ENCODE peak calls at places on chromosomes 5 and 9, in four cellular contexts. S is mesendoderm, E is trophoblast cell, W is H1. J is an unnamed sample.

GRCh38 chr9:105360344-105360743 is 87.5 kb upstream of the FSD1L start:
- DNase-seq in S (peak; percentile 43), E (no peak), W (no peak), J (no peak)

GRCh38 chr5:72408602-72409001 is 88.4 kb downstream of the PTCD2 start:
- DNase-seq in S (no peak), E (peak; percentile 30), W (no peak), J (no peak)

GRCh38 chr5:172658869-172659513 is 17.9 kb downstream of the NEURL1B start:
- DNase-seq in S (no peak), E (no peak), W (no peak), J (no peak)

GRCh38 chr9:87547665-87548064 is 50.0 kb downstream of the DAPK1 start:
- DNase-seq in S (peak; percentile 58), E (peak; percentile 96), W (no peak), J (no peak)

GRCh38 chr5:60505373-60505772 is 194.6 kb downstream of the DEPDC1B start:
- DNase-seq in S (no peak), E (no peak), W (no peak), J (no peak)

GRCh38 chr5:79800979-79801827 is 111.6 kb downstream of the CMYA5 start:
- DNase-seq in S (no peak), E (peak; percentile 83), W (no peak), J (no peak)

GRCh38 chr5:97297063-97297715 is 114.1 kb upstream of the RIOK2 start:
- DNase-seq in S (peak; percentile 91), E (peak; percentile 32), W (peak; percentile 59), J (peak; percentile 76)

GRCh38 chr5:160272041-160272663 is 40.2 kb downstream of the CCNJL start:
- DNase-seq in S (peak; percentile 56), E (no peak), W (no peak), J (no peak)

GRCh38 chr9:110895141-110895912 is 142.9 kb downstream of the LPAR1 start:
- DNase-seq in S (no peak), E (no peak), W (no peak), J (no peak)

GRCh38 chr5:105032917-105033316 is 1470.3 kb upstream of the NUDT12 start:
- DNase-seq in S (no peak), E (no peak), W (no peak), J (no peak)

GRCh38 chr9:24614070-24614469 is 68.4 kb upstream of the IZUMO3 start:
- DNase-seq in S (peak; percentile 68), E (no peak), W (no peak), J (no peak)

GRCh38 chr5:96699186-96699820 is 37.1 kb downstream of the CAST start:
- DNase-seq in S (peak; percentile 69), E (peak; percentile 54), W (no peak), J (peak; percentile 48)

GRCh38 chr9:136283291-136284235 is 20.3 kb downstream of the CCDC187 start:
- DNase-seq in S (peak; percentile 79), E (peak; percentile 72), W (peak; percentile 93), J (peak; percentile 91)

GRCh38 chr9:99019523-99020331 is 76.0 kb downstream of the COL15A1 start:
- DNase-seq in S (peak; percentile 55), E (peak; percentile 96), W (no peak), J (no peak)

GRCh38 chr9:71835596-71835995 is 67.3 kb upstream of the CEMIP2 start:
- DNase-seq in S (no peak), E (no peak), W (no peak), J (no peak)

GRCh38 chr9:122346478-122347347 is 24.1 kb upstream of the PTGS1 start:
- DNase-seq in S (peak; percentile 53), E (peak; percentile 60), W (peak; percentile 80), J (peak; percentile 65)

GRCh38 chr5:95845401-95845800 is 22.9 kb upstream of the GLRX start:
- DNase-seq in S (peak; percentile 74), E (no peak), W (no peak), J (no peak)

GRCh38 chr5:137516961-137517360 is 17.8 kb upstream of the SPOCK1 start:
- DNase-seq in S (no peak), E (no peak), W (no peak), J (no peak)

GRCh38 chr9:122536138-122536537 is 9.0 kb upstream of the OR1N1 start:
- DNase-seq in S (no peak), E (no peak), W (no peak), J (no peak)

GRCh38 chr5:10563132-10563939 is 534 bp upstream of the ANKRD33B start:
- DNase-seq in S (peak; percentile 81), E (peak; percentile 41), W (peak; percentile 84), J (peak; percentile 72)

GRCh38 chr5:93581738-93582414 is 857 bp upstream of the NR2F1-AS1 start:
- DNase-seq in S (peak; percentile 77), E (no peak), W (no peak), J (no peak)

GRCh38 chr9:72013188-72013877 is 47.1 kb downstream of the C9orf57 start:
- DNase-seq in S (no peak), E (no peak), W (no peak), J (no peak)

GRCh38 chr5:55645304-55645703 is 66.8 kb downstream of the SLC38A9 start:
- DNase-seq in S (no peak), E (no peak), W (no peak), J (no peak)

GRCh38 chr9:114223564-114224246 is 68.4 kb downstream of the COL27A1 start:
- DNase-seq in S (peak; percentile 77), E (peak; percentile 26), W (no peak), J (no peak)

GRCh38 chr9:98943682-98944129 is at the start of gene COL15A1:
- DNase-seq in S (peak; percentile 39), E (no peak), W (no peak), J (peak; percentile 55)

GRCh38 chr5:1463326-1464095 is 18.3 kb upstream of the SLC6A3 start:
- DNase-seq in S (no peak), E (no peak), W (no peak), J (no peak)

GRCh38 chr9:112556497-112557085 is 70.0 kb downstream of the KIAA1958 start:
- DNase-seq in S (no peak), E (peak; percentile 94), W (no peak), J (no peak)

GRCh38 chr9:108786756-108787663 is 68.8 kb downstream of the ACTL7B start:
- DNase-seq in S (peak; percentile 50), E (no peak), W (no peak), J (no peak)

GRCh38 chr9:19232117-19232829 is 1.8 kb downstream of the DENND4C start:
- DNase-seq in S (no peak), E (no peak), W (no peak), J (no peak)

GRCh38 chr5:16548115-16548514 is 68.7 kb downstream of the RETREG1 start:
- DNase-seq in S (no peak), E (no peak), W (no peak), J (no peak)

GRCh38 chr5:142201471-142201887 is 92.9 kb downstream of the NDFIP1 start:
- DNase-seq in S (no peak), E (peak; percentile 63), W (no peak), J (no peak)

GRCh38 chr5:72645447-72645846 is 138.2 kb upstream of the ZNF366 start:
- DNase-seq in S (no peak), E (no peak), W (no peak), J (no peak)

GRCh38 chr5:179373101-179373934 is 28.1 kb upstream of the ADAMTS2 start:
- DNase-seq in S (peak; percentile 6), E (no peak), W (no peak), J (peak; percentile 76)

GRCh38 chr5:179375966-179376365 is 30.7 kb upstream of the ADAMTS2 start:
- DNase-seq in S (no peak), E (no peak), W (no peak), J (peak; percentile 19)

GRCh38 chr5:179375236-179375685 is 30.0 kb upstream of the ADAMTS2 start:
- DNase-seq in S (peak; percentile 3), E (no peak), W (no peak), J (peak; percentile 20)

GRCh38 chr5:179373961-179374505 is 28.8 kb upstream of the ADAMTS2 start:
- DNase-seq in S (no peak), E (no peak), W (no peak), J (peak; percentile 24)

DNA sequence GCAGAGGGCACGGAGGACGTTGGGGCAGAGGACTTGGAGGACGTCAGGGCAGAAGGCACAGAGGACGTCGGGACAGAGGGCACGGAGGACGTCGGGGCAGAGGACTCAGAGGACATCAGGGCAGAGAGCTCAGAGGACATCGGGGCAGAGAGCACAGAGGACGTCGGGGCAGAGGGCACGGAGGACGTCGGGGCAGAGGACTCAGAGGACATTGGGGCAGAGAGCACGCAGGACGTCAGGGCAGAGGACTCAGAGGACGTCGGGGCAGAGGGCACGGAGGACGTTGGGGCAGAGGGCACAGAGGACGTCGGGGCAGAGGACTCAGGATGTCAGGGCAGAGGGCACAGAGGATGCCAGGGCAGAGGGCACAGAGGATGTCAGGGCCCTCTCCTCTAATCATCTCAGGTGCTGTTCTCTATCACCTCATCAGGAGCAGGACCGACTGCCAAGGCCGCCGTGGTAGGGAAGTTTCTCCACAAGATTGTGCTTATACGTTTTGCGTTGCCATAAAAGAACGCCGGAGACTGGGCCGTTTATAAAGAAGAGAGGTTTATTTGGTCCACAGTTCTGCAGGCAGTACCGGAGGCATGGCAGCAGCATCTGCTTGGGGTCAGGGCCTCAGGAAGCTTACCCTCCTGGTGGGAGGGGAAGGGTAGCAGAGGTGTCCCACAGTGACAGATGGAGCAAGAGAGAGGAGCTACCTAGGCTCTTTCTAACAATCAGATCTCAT is 29.4 kb upstream of the ADAMTS2 start:
- DNase-seq in S (no peak), E (no peak), W (no peak), J (no peak)
- H2AK5ac ChIP-seq in S (no peak overlapping the region), E (no peak overlapping the region), W (peak overlapping the region; percentile 48), J (no peak overlapping the region)

GRCh38 chr9:128062856-128063831 is 4.0 kb downstream of the NAIF1 start:
- DNase-seq in S (no peak), E (no peak), W (no peak), J (no peak)
- H3K79me2 ChIP-seq in S (no peaks in the 10 kb centered on the region), E (peaks cover 2% of the 10 kb centered on the region), W (no peaks in the 10 kb centered on the region), J (no peaks in the 10 kb centered on the region)

DNA sequence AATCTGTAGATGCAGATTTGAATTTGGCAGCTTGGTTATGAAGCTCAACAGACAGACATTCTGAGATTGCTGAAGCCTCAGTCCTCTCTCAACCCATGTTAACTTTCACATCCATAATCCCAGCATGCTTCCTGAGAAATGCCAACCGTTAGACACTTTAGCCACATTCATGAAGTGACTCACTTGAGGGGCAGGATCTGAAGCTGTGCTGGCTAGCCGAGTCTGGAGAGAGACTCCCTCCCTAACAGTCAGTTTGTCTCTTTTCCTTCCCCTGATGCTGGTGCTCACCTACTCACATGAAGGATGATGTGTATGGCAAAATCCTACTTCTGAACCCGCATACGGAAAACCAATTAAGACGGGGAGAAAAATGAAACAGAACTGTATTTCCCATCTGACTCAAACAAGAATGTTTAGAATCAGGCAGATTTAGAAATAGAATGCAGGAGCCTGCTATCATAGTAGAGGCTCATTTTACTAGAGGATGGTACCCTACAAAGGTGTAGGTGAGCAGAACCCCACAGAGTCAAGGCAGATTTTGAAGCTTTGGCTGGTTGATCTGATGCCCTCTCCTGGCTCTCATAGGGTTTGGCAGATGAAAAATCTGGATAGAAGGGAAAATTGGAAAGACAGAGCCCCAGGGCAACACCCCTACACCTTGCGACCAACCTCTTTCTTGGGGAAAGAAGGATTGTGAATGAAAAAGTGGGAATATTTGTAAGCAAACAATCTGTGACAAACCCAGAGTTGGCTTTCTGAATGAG is 150.9 kb upstream of the LHFPL2 start:
- DNase-seq in S (no peak), E (peak; percentile 26), W (no peak), J (no peak)
- H2AK5ac ChIP-seq in S (no peak overlapping the region), E (no peak overlapping the region), W (no peak overlapping the region), J (no peak overlapping the region)

GRCh38 chr5:154860123-154860522 is 1.7 kb downstream of the CNOT8 start:
- DNase-seq in S (peak; percentile 74), E (peak; percentile 82), W (no peak), J (no peak)
- H3K79me2 ChIP-seq in S (peaks cover 44% of the 10 kb centered on the region), E (peaks cover 5% of the 10 kb centered on the region), W (peaks cover 55% of the 10 kb centered on the region), J (peaks cover 29% of the 10 kb centered on the region)

J was measured in H9.